ENCODE peak calls at places on chromosomes 11 and 22, in nine cellular contexts. K, G, P, S, V, W, Q, X and B are unnamed samples.

GRCh38 chr11:67452141-67452952 is at the start of gene GPR152:
- DNase-seq in K (no peak), G (peak; percentile 52), P (no peak), S (no peak), V (no peak), W (no peak), Q (no peak), X (no peak), B (no peak)

GRCh38 chr11:78647986-78648875 is 73.6 kb upstream of the NARS2 start:
- DNase-seq in K (no peak), G (no peak), P (no peak), S (no peak), V (no peak), W (no peak), Q (no peak), X (no peak), B (no peak)

GRCh38 chr11:69356703-69357457 is 62.9 kb downstream of the MYEOV start:
- DNase-seq in K (no peak), G (no peak), P (peak; percentile 92), S (peak; percentile 44), V (peak; percentile 17), W (no peak), Q (no peak), X (no peak), B (no peak)

GRCh38 chr22:45896153-45896951 is 80.6 kb downstream of the WNT7B start:
- DNase-seq in K (no peak), G (no peak), P (no peak), S (no peak), V (no peak), W (no peak), Q (no peak), X (no peak), B (no peak)

GRCh38 chr22:43883012-43883661 is 8.7 kb downstream of the PNPLA5 start:
- DNase-seq in K (peak; percentile 81), G (peak; percentile 3), P (peak; percentile 74), S (peak; percentile 71), V (peak; percentile 87), W (peak; percentile 81), Q (peak; percentile 36), X (peak; percentile 65), B (peak; percentile 35)

GRCh38 chr11:103596323-103596722 is 440.1 kb upstream of the DDI1 start:
- DNase-seq in K (no peak), G (no peak), P (no peak), S (no peak), V (no peak), W (no peak), Q (no peak), X (no peak), B (no peak)

GRCh38 chr11:133793271-133793848 is 52.0 kb downstream of the SPATA19 start:
- DNase-seq in K (no peak), G (no peak), P (no peak), S (no peak), V (no peak), W (no peak), Q (no peak), X (no peak), B (no peak)

GRCh38 chr11:20342347-20343279 is 20.9 kb upstream of the HTATIP2 start:
- DNase-seq in K (no peak), G (no peak), P (no peak), S (no peak), V (no peak), W (no peak), Q (no peak), X (peak; percentile 72), B (no peak)

GRCh38 chr11:57982763-57983162 is 40.9 kb upstream of the OR9Q1 start:
- DNase-seq in K (no peak), G (no peak), P (no peak), S (no peak), V (no peak), W (no peak), Q (no peak), X (no peak), B (no peak)

GRCh38 chr22:46052331-46052771 is 75.4 kb upstream of the WNT7B start:
- DNase-seq in K (no peak), G (peak; percentile 15), P (peak; percentile 51), S (no peak), V (no peak), W (no peak), Q (peak; percentile 14), X (no peak), B (no peak)

GRCh38 chr11:3109921-3110706 is 52.9 kb upstream of the CARS1 start:
- DNase-seq in K (no peak), G (peak; percentile 67), P (peak; percentile 53), S (no peak), V (peak; percentile 46), W (peak; percentile 37), Q (peak; percentile 45), X (peak; percentile 43), B (no peak)

GRCh38 chr22:41478891-41479521 is 10.1 kb downstream of the ACO2 start:
- DNase-seq in K (peak; percentile 59), G (peak; percentile 95), P (peak; percentile 81), S (no peak), V (peak; percentile 93), W (peak; percentile 44), Q (no peak), X (no peak), B (no peak)

DNA sequence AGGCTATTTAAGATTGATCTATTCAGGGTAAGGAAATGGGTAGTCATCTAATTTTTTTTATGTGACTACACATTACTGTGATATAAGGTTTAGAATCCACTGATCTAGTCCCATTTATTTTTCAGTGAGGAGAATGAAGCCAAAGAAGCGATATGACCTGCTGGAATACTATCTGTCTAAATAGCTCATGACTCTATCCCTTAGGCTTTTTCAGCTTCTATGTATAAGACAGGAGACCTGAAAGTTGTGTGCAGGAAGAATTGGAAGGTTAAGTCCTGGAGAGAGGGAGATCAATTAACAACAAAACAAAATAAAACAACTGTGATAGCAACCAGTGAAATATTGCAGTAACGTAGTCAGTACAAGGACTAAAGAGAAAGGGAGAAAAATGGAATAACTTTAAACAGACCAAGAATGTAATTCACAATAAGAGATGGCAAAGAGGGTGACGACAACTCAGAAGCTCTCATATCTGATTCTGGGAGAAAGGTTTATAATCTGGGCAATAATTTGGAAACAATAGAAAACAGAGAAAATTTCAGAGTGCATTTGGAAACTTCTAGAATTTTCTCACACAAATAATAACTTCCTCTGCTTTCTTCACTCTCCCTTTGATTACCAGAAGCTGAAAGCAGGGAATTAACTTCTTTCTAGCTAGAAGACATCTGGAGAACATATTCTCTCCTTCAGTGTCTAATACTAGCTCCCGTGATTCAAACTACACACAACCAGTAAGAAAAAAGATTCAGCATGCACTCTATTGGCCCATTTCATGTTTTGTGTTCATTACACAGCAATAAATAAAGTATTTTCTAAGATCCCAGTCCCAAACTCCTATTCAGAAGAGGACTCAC is 19.2 kb upstream of the CASP12 start:
- DNase-seq in K (no peak), G (no peak), P (no peak), S (no peak), V (no peak), W (no peak), Q (no peak), X (no peak), B (no peak)
- H3K4me3 ChIP-seq in K (peak overlapping the region; percentile 45), G (peak overlapping the region; percentile 48), P (peak overlapping the region; percentile 35), S (peak overlapping the region; percentile 39), V (peak overlapping the region; percentile 42), W (no peak overlapping the region), Q (peak overlapping the region; percentile 35), X (no peak overlapping the region), B (peak overlapping the region; percentile 34)

DNA sequence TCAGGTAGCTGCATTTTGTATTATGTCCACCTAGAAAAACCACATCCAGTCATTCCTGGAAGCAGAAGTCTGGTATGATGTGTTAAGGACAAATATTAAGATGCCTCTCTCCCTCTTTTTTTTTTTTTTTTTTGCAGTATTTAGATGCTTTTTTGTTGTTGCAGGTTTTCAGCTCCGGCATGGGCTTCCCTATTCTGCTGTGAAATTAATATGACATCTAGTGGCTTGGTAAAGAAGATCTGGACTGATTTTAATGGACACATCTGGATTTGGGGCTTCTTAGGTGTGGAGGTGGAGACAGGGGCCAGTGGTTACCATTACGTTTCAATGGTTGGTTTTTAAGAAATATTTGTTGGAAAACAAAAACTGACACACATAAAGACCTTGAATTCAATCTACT is 47.5 kb upstream of the RASSF10 start:
- DNase-seq in K (peak; percentile 19), G (no peak), P (no peak), S (no peak), V (peak; percentile 42), W (no peak), Q (no peak), X (no peak), B (no peak)
- TF ChIP-seq CTCF in K (peak; percentile 32), G (no peak), P (no peak), S (peak; percentile 27), V (peak; percentile 21), W (no peak), Q (no peak), X (no peak), B (no peak)

GRCh38 chr22:28710112-28710888 is 30.7 kb upstream of the TTC28 start:
- DNase-seq in K (peak; percentile 93), G (no peak), P (no peak), S (peak; percentile 73), V (peak; percentile 85), W (no peak), Q (no peak), X (no peak), B (no peak)

GRCh38 chr22:28711820-28712777 is 29.5 kb downstream of the CHEK2 start:
- DNase-seq in K (peak; percentile 97), G (no peak), P (no peak), S (peak; percentile 81), V (peak; percentile 98), W (no peak), Q (no peak), X (no peak), B (no peak)

GRCh38 chr22:28714043-28714442 is 27.6 kb downstream of the CHEK2 start:
- DNase-seq in K (no peak), G (no peak), P (no peak), S (no peak), V (peak; percentile 36), W (peak; percentile 7), Q (no peak), X (no peak), B (no peak)

GRCh38 chr22:28711341-28711740 is 30.3 kb downstream of the CHEK2 start:
- DNase-seq in K (no peak), G (no peak), P (no peak), S (no peak), V (no peak), W (no peak), Q (no peak), X (no peak), B (no peak)

GRCh38 chr22:28710889-28711285 is 30.7 kb downstream of the CHEK2 start:
- DNase-seq in K (peak; percentile 43), G (no peak), P (no peak), S (peak; percentile 24), V (peak; percentile 60), W (no peak), Q (no peak), X (no peak), B (no peak)
- H3K4me3 ChIP-seq in K (no peak overlapping the region), G (no peak overlapping the region), P (no peak overlapping the region), S (no peak overlapping the region), V (no peak overlapping the region), W (no peak overlapping the region), Q (no peak overlapping the region), X (no peak overlapping the region), B (no peak overlapping the region)

DNA sequence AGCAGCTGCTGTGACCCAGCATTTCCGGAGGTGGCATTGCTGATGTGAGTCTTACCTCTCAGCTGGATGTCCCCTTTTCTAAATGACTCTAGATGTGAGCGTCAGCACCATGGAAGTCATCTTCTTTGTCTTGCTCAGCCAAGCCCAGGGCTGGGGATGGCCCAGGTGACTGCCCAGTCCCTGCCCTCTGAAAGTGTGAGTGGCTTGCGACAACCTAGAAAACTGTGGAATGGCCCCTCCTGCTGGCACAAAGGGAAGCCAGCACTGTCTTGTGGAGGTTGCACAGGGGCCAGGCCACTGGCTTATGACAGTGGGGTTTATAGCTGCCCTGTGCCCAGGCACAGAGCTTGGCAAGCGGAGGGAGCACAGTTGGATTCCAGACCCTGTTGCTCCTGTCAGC is 6.2 kb downstream of the TUB start:
- DNase-seq in K (no peak), G (no peak), P (no peak), S (no peak), V (no peak), W (peak; percentile 51), Q (no peak), X (no peak), B (no peak)
- TF ChIP-seq CTCF in K (peak; percentile 25), G (no peak), P (no peak), S (peak; percentile 57), V (peak; percentile 18), W (no peak), Q (no peak), X (peak; percentile 64), B (peak; percentile 19)